ENCODE peak calls at places on chromosomes 4 and X, in four cellular contexts. E is transverse colon, R is prostate gland, S is GM23338. M is an unnamed sample.

GRCh38 chr4:139242511-139243051 is 37.4 kb downstream of the MGARP start:
- DNase-seq in R (no peak), S (no peak), E (no peak), M (no peak)

GRCh38 chr4:31727030-31727429 is 1006.9 kb downstream of the PCDH7 start:
- DNase-seq in S (no peak), E (no peak), R (no peak), M (no peak)

GRCh38 chr4:40395908-40396806 is 61.0 kb downstream of the CHRNA9 start:
- DNase-seq in R (peak), S (peak), E (peak), M (no peak)

GRCh38 chrX:120023259-120023658 is 54.2 kb downstream of the RHOXF2B start:
- DNase-seq in R (no peak), E (no peak), S (no peak), M (no peak)

GRCh38 chrX:141405878-141406492 is 163.7 kb upstream of the SPANXC start:
- DNase-seq in R (no peak), S (no peak), E (no peak), M (no peak)

GRCh38 chr4:140242357-140243284 is 88.6 kb upstream of the MAML3 start:
- DNase-seq in R (no peak), E (peak), S (no peak), M (no peak)

GRCh38 chr4:51942108-51942832 is 77.9 kb downstream of the LRRC66 start:
- DNase-seq in S (no peak), E (no peak), R (no peak), M (no peak)

GRCh38 chr4:108036252-108036651 is 46.6 kb downstream of the HADH start:
- DNase-seq in E (peak), R (no peak), S (no peak), M (peak)

GRCh38 chr4:56976878-56977320 is 507 bp downstream of the NOA1 start:
- DNase-seq in E (peak), S (peak), R (peak), M (peak)

GRCh38 chrX:40434947-40435346 is 145.8 kb upstream of the ATP6AP2 start:
- DNase-seq in E (no peak), R (peak), S (peak), M (no peak)

GRCh38 chr4:152162331-152162697 is 373.6 kb downstream of the FBXW7 start:
- DNase-seq in S (no peak), E (no peak), R (no peak), M (no peak)

GRCh38 chr4:93132631-93133030 is 695.9 kb upstream of the ATOH1 start:
- DNase-seq in S (peak), R (no peak), E (no peak), M (no peak)

GRCh38 chr4:112377127-112377635 is 80.0 kb downstream of the ALPK1 start:
- DNase-seq in R (no peak), E (no peak), S (no peak), M (no peak)

GRCh38 chr4:128649161-128649560 is 160.3 kb upstream of the JADE1 start:
- DNase-seq in E (no peak), R (no peak), S (no peak), M (no peak)

GRCh38 chr4:177447417-177448004 is 5.3 kb upstream of the AGA start:
- DNase-seq in S (no peak), R (no peak), E (no peak), M (no peak)

GRCh38 chr4:1504786-1505500 is 98.7 kb upstream of the NKX1-1 start:
- DNase-seq in S (no peak), E (peak), R (no peak), M (no peak)

GRCh38 chr4:168923526-168924194 is 86.4 kb downstream of the CBR4 start:
- DNase-seq in E (peak), S (peak), R (peak), M (peak)

GRCh38 chr4:185016101-185016940 is 2.0 kb upstream of the HELT start:
- DNase-seq in S (peak), E (no peak), R (no peak), M (no peak)

GRCh38 chr4:26762650-26763049 is 98.0 kb upstream of the STIM2 start:
- DNase-seq in E (peak), S (no peak), R (no peak), M (no peak)

GRCh38 chrX:68511255-68511654 is 12.4 kb downstream of the YIPF6 start:
- DNase-seq in R (peak), S (peak), E (peak), M (no peak)

GRCh38 chrX:153973127-153974002 is 811 bp downstream of the TMEM187 start:
- DNase-seq in R (no peak), E (no peak), S (no peak), M (no peak)

GRCh38 chrX:153971124-153971631 is 440 bp downstream of the HCFC1 start:
- DNase-seq in R (peak), S (peak), E (peak), M (peak)

GRCh38 chrX:153974003-153974725 is 1.6 kb downstream of the TMEM187 start:
- DNase-seq in E (no peak), S (no peak), R (no peak), M (no peak)

GRCh38 chrX:153971632-153972367 is at the start of gene HCFC1:
- DNase-seq in S (peak), R (peak), E (peak), M (peak)

GRCh38 chrX:153972368-153973126 is at the start of gene TMEM187:
- DNase-seq in E (peak), R (peak), S (peak), M (peak)
- TF ChIP-seq POLR2AphosphoS5 in E (peak), R (peak), S (no peak), M (peak)

GRCh38 chr4:37758226-37758625 is 68.3 kb upstream of the PGM2 start:
- DNase-seq in E (no peak), R (no peak), S (no peak), M (no peak)
- TF ChIP-seq POLR2AphosphoS5 in E (peak), R (no peak), S (no peak), M (no peak)

DNA sequence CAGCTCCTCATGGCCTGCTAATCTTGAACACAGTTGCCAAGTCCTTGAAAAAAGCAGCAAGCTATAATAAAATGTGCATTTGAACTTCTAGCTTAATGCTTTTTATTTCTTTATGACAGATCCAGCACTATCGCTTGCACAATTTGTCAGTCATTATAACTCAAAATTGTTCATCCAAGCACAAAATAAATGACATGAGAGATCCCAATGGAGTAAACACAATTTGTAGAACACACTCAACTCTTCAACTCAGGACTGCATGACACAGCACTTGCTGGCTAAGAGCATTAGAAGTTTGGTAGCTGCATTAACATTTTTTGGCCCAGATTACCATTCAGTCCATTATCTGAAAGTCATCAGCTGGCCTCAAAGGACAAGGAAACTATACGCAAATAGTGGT is 530.1 kb downstream of the INPP4B start:
- DNase-seq in R (no peak), S (no peak), E (no peak), M (no peak)
- TF ChIP-seq POLR2AphosphoS5 in R (no peak), S (no peak), E (no peak), M (no peak)

DNA sequence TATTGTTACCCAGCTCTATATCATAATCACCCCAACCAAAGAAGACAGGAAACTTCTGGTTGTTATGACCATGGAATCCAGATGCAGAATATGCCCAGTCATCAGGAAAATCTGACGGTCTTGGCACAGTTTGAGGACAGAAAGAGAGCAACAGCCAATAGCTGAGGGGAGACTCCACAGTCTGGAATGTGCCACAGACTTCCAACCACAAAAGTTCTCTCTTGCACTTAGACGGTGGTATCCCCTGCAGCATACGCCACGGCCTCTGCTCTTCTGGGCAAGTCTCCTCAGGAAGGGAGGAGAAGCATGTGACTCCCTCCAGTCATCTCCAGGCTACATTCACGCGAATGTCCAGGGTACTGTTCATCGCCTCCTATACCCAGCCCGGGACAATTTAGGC is 18.4 kb downstream of the ZNF827 start:
- DNase-seq in E (no peak), R (no peak), S (no peak), M (no peak)
- TF ChIP-seq POLR2AphosphoS5 in E (no peak), R (no peak), S (no peak), M (no peak)

GRCh38 chrX:46573331-46573895 is at the start of gene CHST7:
- DNase-seq in E (peak), R (peak), S (peak), M (no peak)
- TF ChIP-seq POLR2AphosphoS5 in E (no peak), R (peak), S (no peak), M (no peak)

GRCh38 chr4:12486995-12487394 is 997.1 kb downstream of the RAB28 start:
- DNase-seq in E (no peak), R (no peak), S (no peak), M (no peak)

GRCh38 chr4:12492730-12493398 is 991.3 kb downstream of the RAB28 start:
- DNase-seq in E (no peak), R (no peak), S (no peak), M (no peak)

DNA sequence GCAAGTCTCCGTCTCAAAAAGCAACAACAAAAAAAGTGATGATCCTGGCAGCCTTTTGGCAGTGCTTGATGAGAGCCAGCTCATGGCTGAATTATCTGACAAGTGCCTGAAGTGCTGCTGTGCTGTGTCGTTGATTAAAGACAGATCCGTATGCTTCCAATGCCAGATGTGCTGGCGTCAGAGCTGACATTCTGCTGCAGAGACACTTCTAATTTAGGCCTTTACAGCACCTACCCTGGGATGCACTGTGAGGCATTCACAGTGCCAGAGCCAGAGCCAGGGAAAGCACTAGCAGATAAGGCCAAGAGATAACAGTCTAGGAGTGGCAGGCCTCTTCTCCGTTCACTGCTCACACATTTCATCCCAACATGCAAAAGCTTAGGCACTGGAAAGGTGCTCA is 995.5 kb downstream of the RAB28 start:
- DNase-seq in S (peak), E (no peak), R (no peak), M (no peak)
- TF ChIP-seq POLR2AphosphoS5 in S (no peak), E (peak), R (no peak), M (no peak)

GRCh38 chrX:112968351-112969133 is 127.9 kb upstream of the AMOT start:
- DNase-seq in R (no peak), S (no peak), E (no peak), M (no peak)
- TF ChIP-seq POLR2AphosphoS5 in R (no peak), S (no peak), E (no peak), M (no peak)